ENCODE peak calls at places on chromosome 13, in nine cellular contexts. Z is HepG2, C is prostate gland, O is mammary epithelial cell, K is A673, B is left lung, L is left ventricle myocardium inferior, D is keratinocyte, W is WERI-Rb-1. X is an unnamed sample.

GRCh38 chr13:48618937-48619336 is 34.8 kb upstream of the CYSLTR2 start:
- DNase-seq in Z (no peak), C (no peak), O (peak; percentile 6), K (no peak), B (no peak), L (no peak), D (no peak), W (no peak), X (no peak)

GRCh38 chr13:32734511-32734910 is 148.3 kb downstream of the PDS5B start:
- DNase-seq in Z (no peak), C (no peak), O (peak; percentile 64), K (peak; percentile 69), B (no peak), L (no peak), D (peak; percentile 50), W (no peak), X (no peak)

GRCh38 chr13:102724923-102725322 is 30.1 kb upstream of the METTL21C start:
- DNase-seq in Z (peak; percentile 82), C (no peak), O (peak; percentile 93), K (peak; percentile 60), B (no peak), L (no peak), D (peak; percentile 62), W (peak; percentile 59), X (no peak)

GRCh38 chr13:44048326-44048725 is 168.6 kb downstream of the LACC1 start:
- DNase-seq in Z (peak; percentile 5), C (no peak), O (no peak), K (peak; percentile 49), B (no peak), L (no peak), D (no peak), W (no peak), X (no peak)

GRCh38 chr13:52452470-52452869 is 2.0 kb upstream of the VPS36 start:
- DNase-seq in Z (no peak), C (no peak), O (no peak), K (no peak), B (no peak), L (no peak), D (no peak), W (no peak), X (no peak)

GRCh38 chr13:93963266-93964131 is 516.0 kb downstream of the DCT start:
- DNase-seq in Z (peak; percentile 83), C (no peak), O (no peak), K (peak; percentile 56), B (no peak), L (no peak), D (no peak), W (no peak), X (no peak)

GRCh38 chr13:27533155-27533643 is 82.8 kb upstream of the MTIF3 start:
- DNase-seq in Z (peak; percentile 65), C (peak; percentile 78), O (peak; percentile 62), K (peak; percentile 46), B (peak; percentile 87), L (peak; percentile 84), D (no peak), W (peak; percentile 96), X (peak; percentile 84)

GRCh38 chr13:73870970-73871935 is 263.0 kb downstream of the KLF12 start:
- DNase-seq in Z (no peak), C (no peak), O (no peak), K (peak; percentile 28), B (no peak), L (no peak), D (no peak), W (no peak), X (no peak)

GRCh38 chr13:110233181-110233641 is 73.7 kb downstream of the COL4A1 start:
- DNase-seq in Z (no peak), C (no peak), O (no peak), K (peak; percentile 67), B (no peak), L (peak; percentile 62), D (no peak), W (no peak), X (no peak)

GRCh38 chr13:35964764-35965163 is 166.4 kb downstream of the DCLK1 start:
- DNase-seq in Z (peak; percentile 22), C (peak; percentile 24), O (no peak), K (peak; percentile 22), B (no peak), L (no peak), D (no peak), W (no peak), X (no peak)

GRCh38 chr13:24693862-24694471 is 13.8 kb downstream of the ATP12A start:
- DNase-seq in Z (peak; percentile 60), C (peak; percentile 53), O (peak; percentile 47), K (peak; percentile 85), B (no peak), L (no peak), D (peak; percentile 21), W (peak; percentile 92), X (no peak)

GRCh38 chr13:114032121-114032799 is 58.4 kb upstream of the C13orf46 start:
- DNase-seq in Z (peak; percentile 47), C (no peak), O (no peak), K (no peak), B (no peak), L (no peak), D (no peak), W (no peak), X (no peak)

GRCh38 chr13:32261567-32261966 is 53.6 kb downstream of the ZAR1L start:
- DNase-seq in Z (no peak), C (peak; percentile 30), O (peak; percentile 60), K (peak; percentile 79), B (peak; percentile 73), L (peak; percentile 69), D (peak; percentile 28), W (no peak), X (no peak)

GRCh38 chr13:25059166-25059565 is 36.8 kb upstream of the PABPC3 start:
- DNase-seq in Z (no peak), C (no peak), O (no peak), K (no peak), B (no peak), L (no peak), D (no peak), W (no peak), X (no peak)

GRCh38 chr13:42001580-42001979 is 40.7 kb upstream of the VWA8 start:
- DNase-seq in Z (no peak), C (no peak), O (peak; percentile 75), K (no peak), B (peak; percentile 65), L (no peak), D (no peak), W (no peak), X (no peak)

GRCh38 chr13:20461860-20462532 is 63.7 kb downstream of the CRYL1 start:
- DNase-seq in Z (no peak), C (no peak), O (no peak), K (peak; percentile 66), B (no peak), L (peak; percentile 23), D (no peak), W (no peak), X (no peak)

GRCh38 chr13:20461481-20461859 is 64.2 kb downstream of the CRYL1 start:
- DNase-seq in Z (no peak), C (no peak), O (peak; percentile 31), K (peak; percentile 24), B (no peak), L (no peak), D (no peak), W (no peak), X (no peak)

GRCh38 chr13:20462533-20462915 is 63.1 kb downstream of the CRYL1 start:
- DNase-seq in Z (no peak), C (no peak), O (no peak), K (no peak), B (no peak), L (no peak), D (no peak), W (no peak), X (no peak)

GRCh38 chr13:20460744-20461143 is 64.9 kb downstream of the CRYL1 start:
- DNase-seq in Z (no peak), C (no peak), O (no peak), K (peak; percentile 89), B (no peak), L (no peak), D (no peak), W (no peak), X (no peak)

DNA sequence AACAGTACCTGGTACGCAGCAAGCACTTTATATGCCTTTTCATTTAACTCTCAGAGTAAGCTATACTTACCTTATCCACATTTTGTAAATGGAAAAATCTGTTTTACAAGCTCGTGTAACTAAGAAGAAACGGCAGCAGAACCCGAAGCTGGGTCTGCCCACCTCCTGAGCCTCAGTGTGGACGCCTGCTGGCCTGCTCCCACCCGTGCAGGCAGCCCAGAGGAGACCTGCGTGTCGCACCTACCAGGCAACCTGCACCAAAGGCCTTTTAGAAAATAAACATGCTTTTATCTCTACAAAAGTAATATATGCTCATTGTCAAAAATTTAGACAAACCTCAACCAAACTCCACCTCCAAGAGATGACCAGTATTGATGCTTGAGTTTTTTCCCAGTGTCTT is 62.7 kb downstream of the CRYL1 start:
- DNase-seq in Z (no peak), C (no peak), O (no peak), K (no peak), B (no peak), L (no peak), D (no peak), W (no peak), X (no peak)
- TF ChIP-seq CTCF in Z (no peak), C (no peak), O (no peak), K (no peak), B (no peak), L (no peak), D (no peak), W (no peak), X (no peak)

DNA sequence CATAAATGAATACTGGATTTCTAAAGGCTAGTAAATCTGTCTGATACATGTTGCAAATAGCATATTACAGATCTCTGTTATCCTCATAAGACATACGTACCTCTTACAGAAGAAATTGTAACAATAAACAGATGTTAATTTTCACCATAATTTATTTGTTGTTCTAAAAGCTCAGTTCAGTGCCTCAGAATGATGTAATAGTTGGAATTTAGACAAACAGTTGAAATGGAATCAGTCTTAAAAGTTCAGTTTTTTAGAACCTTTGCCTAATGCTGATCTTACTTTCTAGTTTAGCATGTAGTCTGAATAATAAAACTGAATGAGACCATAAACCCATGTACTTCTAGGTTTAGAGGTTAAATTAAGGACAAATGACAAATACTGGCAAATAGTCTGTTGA is 43.2 kb downstream of the B3GLCT start:
- DNase-seq in Z (no peak), C (no peak), O (no peak), K (no peak), B (no peak), L (no peak), D (no peak), W (no peak), X (no peak)
- H3K36me3 ChIP-seq in Z (no peaks in the 10 kb centered on the region), C (no peaks in the 10 kb centered on the region), O (no peaks in the 10 kb centered on the region), K (no peaks in the 10 kb centered on the region), B (peaks cover 2% of the 10 kb centered on the region), L (peaks cover 10% of the 10 kb centered on the region), D (no peaks in the 10 kb centered on the region), W (no peaks in the 10 kb centered on the region), X (no peaks in the 10 kb centered on the region)

GRCh38 chr13:105139380-105140285 is 1395.8 kb downstream of the EFNB2 start:
- DNase-seq in Z (peak; percentile 13), C (no peak), O (no peak), K (peak; percentile 29), B (peak; percentile 66), L (peak; percentile 26), D (no peak), W (peak; percentile 91), X (no peak)
- TF ChIP-seq CTCF in Z (peak; percentile 62), C (peak; percentile 13), O (no peak), K (peak; percentile 44), B (peak; percentile 19), L (peak; percentile 44), D (no peak), W (peak; percentile 88), X (no peak)

DNA sequence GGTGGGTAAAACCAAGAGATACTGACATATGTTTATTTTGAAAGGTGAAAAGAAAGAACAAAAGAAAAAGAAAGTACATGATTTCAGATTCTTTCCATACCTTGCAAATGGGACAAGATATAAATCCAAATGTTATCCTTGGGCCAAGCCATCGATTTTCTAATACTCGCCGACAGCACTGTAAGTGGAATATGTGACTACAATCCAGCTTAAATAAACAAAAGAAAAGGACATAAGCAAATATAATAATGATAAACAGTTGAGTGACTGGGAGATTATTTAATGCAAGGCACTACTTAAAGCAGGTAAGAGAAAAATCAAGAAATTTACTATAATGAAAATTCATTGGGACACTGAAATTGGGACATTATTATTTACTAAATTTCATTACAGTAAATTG is 29.9 kb upstream of the FBXL3 start:
- DNase-seq in Z (no peak), C (no peak), O (no peak), K (no peak), B (no peak), L (no peak), D (no peak), W (no peak), X (no peak)
- H3K36me3 ChIP-seq in Z (peaks cover 7% of the 10 kb centered on the region), C (no peaks in the 10 kb centered on the region), O (peaks cover 13% of the 10 kb centered on the region), K (peaks cover 18% of the 10 kb centered on the region), B (peaks cover 91% of the 10 kb centered on the region), L (peaks cover 84% of the 10 kb centered on the region), D (peaks cover 4% of the 10 kb centered on the region), W (no peaks in the 10 kb centered on the region), X (peaks cover 87% of the 10 kb centered on the region)

X was measured in suprapubic skin.